ENCODE peak calls at places on chromosomes 6 and 20, in four cellular contexts. F is A549, J is HepG2, P is WTC11. W is an unnamed sample.

GRCh38 chr20:50456452-50457324 is 53.5 kb upstream of the PTPN1 start:
- DNase-seq in F (no peak), J (no peak), P (no peak), W (no peak)

GRCh38 chr6:1383729-1384548 is 5.4 kb upstream of the FOXF2 start:
- DNase-seq in F (no peak), J (no peak), P (peak; percentile 60), W (no peak)

GRCh38 chr6:55405474-55406220 is 78.4 kb downstream of the GFRAL start:
- DNase-seq in F (no peak), J (no peak), P (no peak), W (no peak)

GRCh38 chr6:21984551-21984950 is 312.3 kb downstream of the PRL start:
- DNase-seq in F (no peak), J (no peak), P (no peak), W (no peak)

GRCh38 chr6:158027590-158028285 is 46.1 kb downstream of the SYNJ2 start:
- DNase-seq in F (no peak), J (no peak), P (no peak), W (no peak)

GRCh38 chr6:132483779-132484679 is 28.9 kb downstream of the STX7 start:
- DNase-seq in F (peak; percentile 36), J (peak; percentile 75), P (no peak), W (peak; percentile 74)

GRCh38 chr6:144467153-144467762 is 182.1 kb downstream of the UTRN start:
- DNase-seq in F (no peak), J (no peak), P (no peak), W (no peak)

GRCh38 chr6:113574147-113574546 is 283.0 kb upstream of the MARCKS start:
- DNase-seq in F (no peak), J (peak; percentile 27), P (no peak), W (no peak)

GRCh38 chr6:52284131-52284459 is 447 bp downstream of the MCM3 start:
- DNase-seq in F (no peak), J (peak; percentile 67), P (peak; percentile 76), W (peak; percentile 51)

GRCh38 chr20:3995067-3995748 is 20.1 kb downstream of the RNF24 start:
- DNase-seq in F (no peak), J (no peak), P (no peak), W (no peak)

GRCh38 chr20:4470375-4470774 is 251.3 kb upstream of the PRND start:
- DNase-seq in F (no peak), J (no peak), P (no peak), W (no peak)

GRCh38 chr6:93581371-93581770 is 162.0 kb upstream of the EPHA7 start:
- DNase-seq in F (no peak), J (no peak), P (no peak), W (no peak)

GRCh38 chr20:53208110-53208908 is 236.2 kb downstream of the TSHZ2 start:
- DNase-seq in F (no peak), J (no peak), P (peak; percentile 81), W (peak; percentile 26)

GRCh38 chr20:4625687-4626086 is 96.0 kb upstream of the PRND start:
- DNase-seq in F (no peak), J (no peak), P (no peak), W (no peak)

GRCh38 chr6:81169166-81169565 is 583.3 kb downstream of the TENT5A start:
- DNase-seq in F (no peak), J (no peak), P (no peak), W (no peak)

GRCh38 chr6:53623497-53623896 is 42.1 kb downstream of the KLHL31 start:
- DNase-seq in F (no peak), J (no peak), P (no peak), W (no peak)

GRCh38 chr6:158498362-158498761 is 61.5 kb upstream of the TMEM181 start:
- DNase-seq in F (no peak), J (no peak), P (no peak), W (no peak)

GRCh38 chr6:119148102-119148824 is 69.8 kb upstream of the FAM184A start:
- DNase-seq in F (peak; percentile 33), J (peak; percentile 79), P (no peak), W (peak; percentile 47)

GRCh38 chr6:81766482-81767069 is 14.1 kb upstream of the TENT5A start:
- DNase-seq in F (no peak), J (peak; percentile 78), P (no peak), W (no peak)

GRCh38 chr6:166769648-166770047 is 142.6 kb upstream of the RPS6KA2 start:
- DNase-seq in F (no peak), J (no peak), P (no peak), W (no peak)

GRCh38 chr20:61168605-61169004 is 83.5 kb upstream of the CDH4 start:
- DNase-seq in F (no peak), J (no peak), P (no peak), W (no peak)

GRCh38 chr6:75759207-75759606 is 10.2 kb downstream of the MYO6 start:
- DNase-seq in F (no peak), J (no peak), P (no peak), W (no peak)

GRCh38 chr6:139256087-139256486 is 35.7 kb downstream of the TXLNB start:
- DNase-seq in F (no peak), J (no peak), P (no peak), W (no peak)

GRCh38 chr20:45098096-45098773 is 2.7 kb downstream of the KCNS1 start:
- DNase-seq in F (no peak), J (no peak), P (peak; percentile 81), W (no peak)

GRCh38 chr6:7996538-7997225 is 67.5 kb downstream of the BLOC1S5 start:
- DNase-seq in F (no peak), J (peak; percentile 31), P (no peak), W (no peak)

DNA sequence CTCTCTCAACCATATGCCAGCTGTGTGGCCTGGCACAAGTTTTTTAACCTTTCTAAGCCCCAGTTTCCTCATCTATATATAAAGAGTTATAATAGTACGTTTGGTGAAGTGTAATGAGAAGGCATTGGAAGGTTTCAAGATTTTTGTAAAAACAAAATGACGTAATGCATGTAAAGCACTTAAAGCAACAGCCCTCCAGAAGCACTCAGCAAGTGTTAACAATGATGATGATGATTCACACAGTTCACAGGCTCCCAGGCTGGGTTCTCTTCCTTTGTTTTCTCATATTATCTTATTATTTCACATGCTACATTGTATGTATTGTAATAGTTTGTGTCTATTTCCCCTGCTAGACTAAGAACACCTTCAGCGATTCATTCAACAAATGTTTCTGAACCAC is 6.2 kb downstream of the CEP250 start:
- DNase-seq in F (no peak), J (no peak), P (no peak), W (no peak)
- TF ChIP-seq HMGXB4 in F (no peak), J (no peak), P (no peak), W (no peak)

DNA sequence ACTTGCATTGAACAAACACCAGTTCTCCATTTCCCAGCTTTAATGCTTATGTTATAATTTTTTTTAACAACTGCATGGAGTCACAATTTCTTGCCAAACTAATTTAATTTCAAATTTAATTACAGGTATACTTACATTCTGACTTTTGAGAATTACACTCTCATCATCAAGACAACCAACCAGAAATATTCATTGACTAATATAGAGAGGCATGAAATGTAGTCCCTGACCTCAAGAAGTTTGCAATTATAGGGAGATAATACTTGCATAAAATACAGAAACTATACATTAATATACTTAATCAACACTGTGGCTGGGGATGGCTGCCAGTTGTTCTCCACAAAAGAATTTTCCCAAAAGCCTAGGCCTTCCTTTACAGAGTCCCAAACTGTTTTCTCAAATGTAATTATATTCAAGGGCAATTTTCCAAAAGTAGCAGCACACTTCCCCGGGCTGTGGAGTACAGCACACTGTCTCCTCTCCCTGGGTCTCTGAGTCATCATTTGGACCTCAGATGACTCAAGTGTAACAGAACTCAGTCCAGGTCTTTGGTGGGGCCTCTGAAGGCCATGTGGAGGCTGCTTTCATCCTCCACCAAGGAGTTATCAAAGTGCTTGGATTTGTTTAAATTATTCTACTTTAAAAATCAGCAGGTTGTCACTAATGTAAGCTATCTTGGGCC is 114.1 kb downstream of the KIF16B start:
- DNase-seq in F (peak; percentile 10), J (no peak), P (no peak), W (peak; percentile 7)
- TF ChIP-seq HMGXB4 in F (no peak), J (no peak), P (no peak), W (no peak)

DNA sequence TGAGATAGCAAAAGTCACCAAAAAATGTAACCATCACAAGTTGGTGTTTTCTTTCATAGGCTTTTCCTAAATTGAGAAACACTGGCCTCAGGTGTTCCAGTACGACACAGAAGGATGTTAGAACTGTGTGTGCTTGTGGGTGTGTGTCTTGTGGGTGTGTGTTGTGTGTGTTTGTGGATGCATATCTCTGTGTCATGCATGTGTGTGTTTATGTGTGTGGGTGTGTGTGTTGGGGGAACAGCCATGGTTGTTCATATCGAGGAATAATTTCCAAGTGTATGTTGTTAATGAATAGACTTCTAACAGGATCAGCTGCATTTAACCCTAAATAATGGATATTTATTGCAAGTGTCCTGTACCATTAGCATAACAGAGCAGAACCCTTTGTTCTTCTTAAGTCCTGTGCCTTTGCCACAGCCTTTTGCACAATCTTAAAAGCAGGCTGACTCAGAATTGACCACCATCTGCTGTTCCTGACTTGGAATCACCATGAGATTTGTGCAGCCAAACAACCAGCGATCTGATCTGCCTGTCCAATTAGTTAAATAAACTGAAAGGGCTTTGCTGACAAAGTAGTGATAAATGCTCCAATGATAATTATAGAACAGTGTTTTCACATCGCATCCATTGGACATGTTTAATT is 7.7 kb downstream of the CD93 start:
- DNase-seq in F (no peak), J (no peak), P (no peak), W (no peak)
- TF ChIP-seq HMGXB4 in F (no peak), J (no peak), P (no peak), W (no peak)

GRCh38 chr20:63103402-63104311 is 96.9 kb upstream of the BHLHE23 start:
- DNase-seq in F (no peak), J (no peak), P (no peak), W (no peak)
- TF ChIP-seq HMGXB4 in F (no peak), J (no peak), P (no peak), W (no peak)

DNA sequence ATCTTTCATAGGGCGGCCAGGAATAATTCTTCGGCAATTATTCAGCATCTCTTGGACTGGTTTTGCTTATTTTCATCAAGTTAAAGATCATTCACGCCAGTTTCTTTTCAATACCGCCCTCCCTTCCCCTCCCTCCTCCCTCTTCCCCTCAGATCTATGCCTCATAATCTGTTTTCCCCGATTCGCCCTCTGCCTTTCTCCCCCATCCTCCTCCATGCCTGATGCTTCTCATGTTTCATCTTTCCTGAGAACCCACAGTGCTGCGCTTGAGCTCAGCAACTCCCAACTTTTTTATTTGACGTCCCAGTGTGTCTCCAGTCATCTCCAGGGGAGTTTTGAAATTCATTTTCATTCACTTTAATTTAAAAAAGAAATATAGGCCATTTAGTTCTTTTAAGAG is 142.8 kb downstream of the PTPRT start:
- DNase-seq in F (no peak), J (no peak), P (no peak), W (no peak)
- TF ChIP-seq HMGXB4 in F (no peak), J (no peak), P (no peak), W (no peak)

DNA sequence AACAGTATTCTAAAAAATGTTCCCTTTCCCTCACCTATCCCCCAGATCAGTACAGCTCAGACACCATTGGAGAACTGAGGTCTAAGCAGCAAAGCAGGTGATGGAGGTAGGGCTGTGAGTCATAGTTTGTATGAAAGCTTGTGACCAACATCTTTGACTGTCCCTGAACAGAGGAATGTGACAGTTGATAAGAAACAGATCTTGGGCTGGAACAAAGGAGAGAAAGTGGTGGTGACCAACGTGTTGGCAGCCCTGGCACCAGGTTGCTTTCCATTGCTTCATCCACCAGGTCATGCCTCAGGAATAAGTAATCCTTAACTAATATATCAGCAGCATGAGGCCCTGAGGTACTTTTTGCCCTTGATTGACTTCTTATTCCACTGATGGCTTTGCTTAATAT is 19.9 kb upstream of the CRIP3 start:
- DNase-seq in F (no peak), J (peak; percentile 62), P (no peak), W (no peak)
- TF ChIP-seq HMGXB4 in F (no peak), J (no peak), P (no peak), W (no peak)

W was measured in K562.